ENCODE peak calls at places on chromosomes 12 and 14, in five cellular contexts. B is fibroblast of mammary gland, G is prostate gland, A is NB4, L is body of pancreas. O is an unnamed sample.

GRCh38 chr12:48053883-48054282 is 49.6 kb upstream of the COL2A1 start:
- DNase-seq in A (no peak), B (no peak), G (no peak), L (no peak), O (no peak)

GRCh38 chr14:105161314-105161713 is 7.3 kb downstream of the JAG2 start:
- DNase-seq in B (no peak), G (peak), L (peak), A (no peak), O (no peak)

GRCh38 chr12:85720308-85721033 is 115.7 kb downstream of the RASSF9 start:
- DNase-seq in L (no peak), G (no peak), A (no peak), B (no peak), O (no peak)

GRCh38 chr14:33689680-33690079 is 261.2 kb downstream of the EGLN3 start:
- DNase-seq in L (no peak), G (no peak), A (no peak), B (no peak), O (no peak)

GRCh38 chr14:47270715-47271114 is 404.7 kb downstream of the MDGA2 start:
- DNase-seq in L (no peak), G (no peak), B (no peak), A (no peak), O (no peak)

GRCh38 chr14:104373855-104374717 is 205.5 kb upstream of the C14orf180 start:
- DNase-seq in B (no peak), A (no peak), L (no peak), G (no peak), O (no peak)

GRCh38 chr12:96431067-96431466 is 30.8 kb upstream of the CDK17 start:
- DNase-seq in B (no peak), L (no peak), G (no peak), A (no peak), O (no peak)

GRCh38 chr12:121754836-121755235 is 38.7 kb downstream of the RHOF start:
- DNase-seq in A (no peak), L (no peak), B (no peak), G (peak), O (no peak)

GRCh38 chr14:69540654-69541335 is 33.9 kb downstream of the CCDC177 start:
- DNase-seq in A (no peak), B (no peak), L (no peak), G (no peak), O (peak)

GRCh38 chr14:22200977-22201605 is 387.9 kb downstream of the DAD1 start:
- DNase-seq in G (no peak), B (peak), A (peak), L (no peak), O (peak)

GRCh38 chr14:52014601-52015267 is 25.4 kb downstream of the RTRAF start:
- DNase-seq in B (no peak), A (no peak), G (no peak), L (no peak), O (no peak)

GRCh38 chr14:22955702-22956575 is 951 bp downstream of the HAUS4 start:
- DNase-seq in G (no peak), B (no peak), L (no peak), A (no peak), O (no peak)

GRCh38 chr14:92328664-92329255 is 5.8 kb downstream of the SLC24A4 start:
- DNase-seq in L (no peak), G (no peak), A (no peak), B (no peak), O (no peak)
- TF ChIP-seq CTCF in L (no peak), G (no peak), A (no peak), B (peak), O (peak)

DNA sequence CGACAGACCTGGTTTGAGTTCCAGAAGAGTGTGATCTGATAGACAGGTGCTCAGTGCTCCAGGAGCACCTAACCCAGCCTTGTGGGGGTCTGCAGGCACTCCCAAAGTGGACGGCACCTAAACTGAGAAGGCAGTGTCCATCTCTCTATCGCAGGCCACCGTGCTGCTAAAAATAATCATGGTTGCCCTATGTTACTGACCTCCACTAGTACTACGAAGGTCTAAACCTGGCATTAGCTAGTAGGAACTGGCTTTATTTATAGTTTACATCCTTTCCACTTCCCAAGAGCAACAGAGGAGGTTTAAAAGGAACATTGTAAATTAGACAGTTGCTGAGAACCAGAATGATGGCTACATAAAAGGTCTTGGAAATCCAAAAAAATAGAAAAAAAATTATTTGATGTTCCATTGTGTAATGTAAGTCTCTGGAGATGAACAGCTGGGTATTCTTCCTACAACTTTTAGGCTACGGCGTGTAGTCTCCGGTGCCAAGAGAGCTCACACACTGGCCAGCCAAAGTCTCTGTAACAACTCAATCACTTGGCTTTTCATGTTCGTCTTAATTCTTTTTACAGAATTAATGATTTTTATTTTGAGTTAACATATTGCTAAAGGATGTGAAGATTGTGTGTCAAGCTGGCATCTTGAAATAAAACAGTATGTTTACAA is 27.3 kb downstream of the PPFIBP1 start:
- DNase-seq in L (no peak), G (no peak), B (peak), A (no peak), O (no peak)
- TF ChIP-seq CTCF in L (no peak), G (no peak), B (no peak), A (no peak), O (no peak)

GRCh38 chr12:26767116-26767515 is 65.9 kb downstream of the ITPR2 start:
- DNase-seq in A (no peak), L (no peak), G (no peak), B (no peak), O (peak)
- TF ChIP-seq CTCF in A (no peak), L (peak), G (no peak), B (no peak), O (peak)

DNA sequence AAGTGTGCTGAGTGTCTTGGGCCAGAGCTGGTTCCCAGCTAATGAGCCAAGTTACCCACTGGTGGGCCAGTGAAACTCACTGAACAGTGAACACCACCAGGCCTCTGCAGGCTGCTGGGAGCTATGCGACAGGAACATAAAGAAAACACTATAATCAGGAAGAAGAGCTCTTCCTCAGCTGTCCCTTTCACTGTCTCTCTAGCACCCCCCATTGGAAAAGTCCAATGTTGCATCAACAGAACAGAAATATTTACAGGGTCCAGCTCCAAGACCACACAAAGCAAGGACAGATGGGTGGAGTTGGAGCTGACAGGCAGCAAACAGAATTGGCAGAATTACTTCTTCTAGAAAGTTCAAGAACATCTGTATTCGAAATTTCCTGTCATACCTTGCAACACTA is 903.6 kb upstream of the TMEM132C start:
- DNase-seq in L (no peak), A (peak), G (no peak), B (peak), O (peak)
- TF ChIP-seq CTCF in L (no peak), A (peak), G (no peak), B (peak), O (peak)

DNA sequence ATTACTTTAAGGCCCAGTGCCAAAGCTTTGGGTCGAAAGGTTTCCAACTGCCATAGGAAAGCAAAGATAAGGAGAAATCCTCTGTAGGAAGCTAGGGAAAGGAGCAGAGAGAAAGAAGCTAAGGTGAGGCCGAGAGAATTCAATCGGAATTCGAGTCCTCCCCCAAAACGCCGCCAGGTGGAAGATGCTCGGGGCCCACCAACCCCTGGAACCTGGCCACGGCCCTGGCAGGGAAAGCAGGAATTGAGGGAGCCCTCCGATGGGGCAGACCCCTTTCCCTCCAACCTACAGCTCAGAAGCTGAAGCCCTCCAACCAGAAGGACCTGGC is 498 bp downstream of the GMFB start:
- DNase-seq in G (no peak), L (no peak), B (no peak), A (no peak), O (no peak)
- TF ChIP-seq CTCF in G (no peak), L (peak), B (no peak), A (no peak), O (peak)

O was measured in GM12865.